ENCODE peak calls at places on chromosomes 4 and X, in four cellular contexts. One of them, this sample, is unnamed. For H3K4me1, the result is how much of the 10 kb centered on the place peaks cover.

GRCh38 chrX:137427813-137428212 is 138.1 kb upstream of the ZIC3 start:
- DNase-seq in endothelial cell of umbilical vein: no peak
- DNase-seq in PC-3: no peak
- DNase-seq in fibroblast of lung: peak
- DNase-seq in this sample: no peak

GRCh38 chr4:78031457-78031856 is 25.7 kb upstream of the FRAS1 start:
- DNase-seq in endothelial cell of umbilical vein: no peak
- DNase-seq in PC-3: no peak
- DNase-seq in fibroblast of lung: no peak
- DNase-seq in this sample: no peak

GRCh38 chrX:14920196-14920595 is 47.0 kb downstream of the MOSPD2 start:
- DNase-seq in endothelial cell of umbilical vein: no peak
- DNase-seq in PC-3: no peak
- DNase-seq in fibroblast of lung: peak
- DNase-seq in this sample: no peak

GRCh38 chr4:111693754-111694153 is 451.5 kb upstream of the FAM241A start:
- DNase-seq in fibroblast of lung: no peak
- DNase-seq in endothelial cell of umbilical vein: no peak
- DNase-seq in PC-3: no peak
- DNase-seq in this sample: no peak

GRCh38 chrX:10749113-10749512 is 128.7 kb upstream of the MID1 start:
- DNase-seq in endothelial cell of umbilical vein: no peak
- DNase-seq in fibroblast of lung: no peak
- DNase-seq in PC-3: no peak
- DNase-seq in this sample: no peak

GRCh38 chrX:1792636-1793035 is 177.8 kb downstream of the ASMT start:
- DNase-seq in fibroblast of lung: no peak
- DNase-seq in endothelial cell of umbilical vein: no peak
- DNase-seq in PC-3: no peak
- DNase-seq in this sample: no peak

GRCh38 chrX:136097871-136098805 is 49.2 kb upstream of the FHL1 start:
- DNase-seq in endothelial cell of umbilical vein: no peak
- DNase-seq in PC-3: no peak
- DNase-seq in fibroblast of lung: no peak
- DNase-seq in this sample: no peak

GRCh38 chr4:13527192-13527982 is 16.9 kb downstream of the NKX3-2 start:
- DNase-seq in PC-3: no peak
- DNase-seq in endothelial cell of umbilical vein: no peak
- DNase-seq in fibroblast of lung: no peak
- DNase-seq in this sample: no peak

GRCh38 chrX:41153453-41153852 is 68.2 kb downstream of the USP9X start:
- DNase-seq in endothelial cell of umbilical vein: peak
- DNase-seq in fibroblast of lung: peak
- DNase-seq in PC-3: no peak
- DNase-seq in this sample: no peak

GRCh38 chrX:94645727-94646126 is 971.7 kb downstream of the FAM133A start:
- DNase-seq in endothelial cell of umbilical vein: no peak
- DNase-seq in PC-3: no peak
- DNase-seq in fibroblast of lung: no peak
- DNase-seq in this sample: no peak

GRCh38 chr4:55758570-55758969 is 61.0 kb upstream of the EXOC1L start:
- DNase-seq in PC-3: no peak
- DNase-seq in endothelial cell of umbilical vein: no peak
- DNase-seq in fibroblast of lung: no peak
- DNase-seq in this sample: no peak

GRCh38 chrX:25198891-25199290 is 183.1 kb upstream of the ARX start:
- DNase-seq in PC-3: no peak
- DNase-seq in fibroblast of lung: no peak
- DNase-seq in endothelial cell of umbilical vein: no peak
- DNase-seq in this sample: no peak

GRCh38 chr4:15694431-15694830 is 8.4 kb upstream of the BST1 start:
- DNase-seq in fibroblast of lung: no peak
- DNase-seq in PC-3: peak
- DNase-seq in endothelial cell of umbilical vein: no peak
- DNase-seq in this sample: no peak

GRCh38 chrX:39905475-39905889 is 192.3 kb downstream of the BCOR start:
- DNase-seq in PC-3: peak
- DNase-seq in fibroblast of lung: peak
- DNase-seq in endothelial cell of umbilical vein: peak
- DNase-seq in this sample: no peak

GRCh38 chrX:39904816-39905474 is 192.8 kb downstream of the BCOR start:
- DNase-seq in endothelial cell of umbilical vein: no peak
- DNase-seq in fibroblast of lung: no peak
- DNase-seq in PC-3: no peak
- DNase-seq in this sample: no peak

GRCh38 chrX:39903937-39904336 is 193.8 kb downstream of the BCOR start:
- DNase-seq in fibroblast of lung: no peak
- DNase-seq in endothelial cell of umbilical vein: no peak
- DNase-seq in PC-3: peak
- DNase-seq in this sample: no peak

GRCh38 chrX:39907964-39908616 is 189.7 kb downstream of the BCOR start:
- DNase-seq in fibroblast of lung: peak
- DNase-seq in PC-3: peak
- DNase-seq in endothelial cell of umbilical vein: peak
- DNase-seq in this sample: peak

DNA sequence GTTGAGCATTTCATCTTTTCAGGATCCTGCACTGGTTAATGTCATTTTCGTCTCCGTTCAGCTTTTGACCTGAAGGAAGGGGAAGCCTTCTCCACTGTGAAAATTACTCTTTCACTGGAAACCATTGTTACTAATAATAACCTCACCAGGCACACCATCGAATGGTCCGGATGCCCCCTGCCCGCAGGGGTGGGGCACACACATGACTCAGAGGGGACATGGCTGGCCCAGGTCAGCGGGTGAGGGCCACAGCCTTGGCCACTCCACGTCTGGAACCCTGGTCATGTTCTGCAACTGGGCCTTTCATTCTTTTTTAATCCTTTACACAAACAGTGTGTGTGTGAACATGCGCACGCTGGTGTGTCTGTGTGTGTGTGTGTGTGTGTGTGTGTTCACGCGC is 191.8 kb downstream of the BCOR start:
- DNase-seq in endothelial cell of umbilical vein: peak
- DNase-seq in fibroblast of lung: no peak
- DNase-seq in PC-3: no peak
- DNase-seq in this sample: no peak
- H3K4me1 ChIP-seq in endothelial cell of umbilical vein: under half
- H3K4me1 ChIP-seq in fibroblast of lung: under half
- H3K4me1 ChIP-seq in PC-3: half or more
- H3K4me1 ChIP-seq in this sample: under half

GRCh38 chrX:38563006-38563405 is 1.7 kb downstream of the TSPAN7 start:
- DNase-seq in PC-3: no peak
- DNase-seq in fibroblast of lung: no peak
- DNase-seq in endothelial cell of umbilical vein: no peak
- DNase-seq in this sample: no peak

GRCh38 chrX:38561126-38561868 is at the start of gene TSPAN7:
- DNase-seq in fibroblast of lung: peak
- DNase-seq in endothelial cell of umbilical vein: peak
- DNase-seq in PC-3: peak
- DNase-seq in this sample: peak

GRCh38 chrX:38560776-38561125 is 591 bp upstream of the TSPAN7 start:
- DNase-seq in endothelial cell of umbilical vein: peak
- DNase-seq in PC-3: no peak
- DNase-seq in fibroblast of lung: no peak
- DNase-seq in this sample: no peak

GRCh38 chrX:38558681-38559080 is 2.7 kb upstream of the TSPAN7 start:
- DNase-seq in endothelial cell of umbilical vein: no peak
- DNase-seq in PC-3: no peak
- DNase-seq in fibroblast of lung: no peak
- DNase-seq in this sample: no peak

GRCh38 chrX:38561951-38562719 is 793 bp downstream of the TSPAN7 start:
- DNase-seq in endothelial cell of umbilical vein: no peak
- DNase-seq in fibroblast of lung: no peak
- DNase-seq in PC-3: no peak
- DNase-seq in this sample: no peak
- H3K9ac ChIP-seq in endothelial cell of umbilical vein: no peak
- H3K9ac ChIP-seq in fibroblast of lung: no peak
- H3K9ac ChIP-seq in PC-3: no peak
- H3K9ac ChIP-seq in this sample: peak

DNA sequence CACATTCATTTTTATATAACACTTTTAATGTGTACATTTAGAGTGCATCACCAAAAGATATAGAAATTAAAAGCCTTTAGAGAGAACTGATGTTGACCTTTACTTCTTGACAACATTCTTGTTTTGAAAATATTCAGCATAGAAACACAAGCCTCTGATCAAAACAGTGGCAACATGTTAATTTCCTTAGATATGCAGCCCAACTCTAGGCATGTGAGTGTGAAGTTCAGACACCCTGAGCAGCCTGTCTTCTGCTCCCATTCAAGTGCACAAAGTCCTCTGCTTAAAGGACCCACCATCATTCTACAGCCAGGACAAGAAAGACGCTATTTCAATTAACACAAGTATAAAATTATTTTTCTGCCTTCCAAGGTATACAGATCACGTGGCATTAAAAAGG is 60.0 kb downstream of the PPP3CA start:
- DNase-seq in fibroblast of lung: no peak
- DNase-seq in PC-3: no peak
- DNase-seq in endothelial cell of umbilical vein: peak
- DNase-seq in this sample: no peak
- H3K4me1 ChIP-seq in fibroblast of lung: under half
- H3K4me1 ChIP-seq in PC-3: under half
- H3K4me1 ChIP-seq in endothelial cell of umbilical vein: under half
- H3K4me1 ChIP-seq in this sample: under half

DNA sequence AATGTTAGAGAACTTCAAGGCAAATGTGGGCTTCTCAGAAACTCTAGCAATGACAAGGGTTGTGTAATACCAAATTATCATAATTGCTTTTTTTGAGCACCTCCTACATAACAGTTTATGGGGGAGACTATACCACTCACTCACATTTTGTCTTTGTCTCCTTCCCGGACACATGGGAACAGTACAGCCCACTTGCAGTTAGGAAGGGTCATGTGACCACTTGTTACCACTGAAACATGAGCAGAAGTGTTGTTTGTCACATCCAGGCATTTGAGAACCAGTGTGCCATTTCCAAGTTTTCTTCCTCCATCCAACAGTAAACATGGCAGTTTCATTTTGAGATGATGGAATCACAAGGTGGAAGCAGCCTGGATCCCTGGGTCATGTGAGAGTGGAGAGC is 6.9 kb downstream of the MAGEA11 start:
- DNase-seq in fibroblast of lung: no peak
- DNase-seq in PC-3: no peak
- DNase-seq in endothelial cell of umbilical vein: no peak
- DNase-seq in this sample: no peak
- H3K9ac ChIP-seq in fibroblast of lung: no peak
- H3K9ac ChIP-seq in PC-3: no peak
- H3K9ac ChIP-seq in endothelial cell of umbilical vein: no peak
- H3K9ac ChIP-seq in this sample: no peak

DNA sequence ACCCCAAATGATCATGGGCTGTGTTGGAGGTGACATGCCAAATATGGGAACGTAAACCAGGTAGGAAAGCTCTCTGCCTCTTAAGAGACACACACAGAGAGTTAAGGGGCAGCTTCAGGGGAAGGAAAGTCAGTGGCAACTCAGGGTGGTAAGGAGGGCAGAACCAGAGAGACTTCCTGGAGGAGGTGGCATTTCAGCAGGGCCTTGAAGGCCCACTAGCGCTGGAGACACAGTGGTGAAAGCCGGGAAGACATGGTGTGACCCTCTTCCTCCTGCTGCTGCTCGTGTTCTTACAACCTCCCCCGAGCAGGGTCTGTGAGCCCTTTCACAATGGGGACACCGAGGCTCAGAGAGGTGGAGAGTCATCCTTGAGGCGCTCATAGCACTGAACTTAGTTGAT is 68.2 kb downstream of the SORCS2 start:
- DNase-seq in PC-3: no peak
- DNase-seq in endothelial cell of umbilical vein: no peak
- DNase-seq in fibroblast of lung: no peak
- DNase-seq in this sample: no peak
- H3K4me1 ChIP-seq in PC-3: under half
- H3K4me1 ChIP-seq in endothelial cell of umbilical vein: under half
- H3K4me1 ChIP-seq in fibroblast of lung: under half
- H3K4me1 ChIP-seq in this sample: under half

This sample was measured in NT2/D1.